ENCODE peak calls at places on chromosomes 5 and 9, in four cellular contexts. I is fibroblast of mammary gland, H is A673, W is lower leg skin. C is an unnamed sample.

GRCh38 chr9:98373622-98374021 is 118.2 kb upstream of the TBC1D2 start:
- DNase-seq in I (peak), H (no peak), W (no peak), C (no peak)

GRCh38 chr5:42612997-42613396 is 143.6 kb upstream of the CCDC152 start:
- DNase-seq in I (peak), H (peak), W (no peak), C (no peak)

GRCh38 chr5:42995152-42995751 is 44.9 kb downstream of the ANXA2R start:
- DNase-seq in I (peak), H (peak), W (no peak), C (no peak)

GRCh38 chr5:58842851-58843250 is 260.0 kb downstream of the RAB3C start:
- DNase-seq in I (peak), H (no peak), W (no peak), C (no peak)

GRCh38 chr9:81685763-81686613 is 3.4 kb downstream of the TLE1 start:
- DNase-seq in I (peak), H (no peak), W (no peak), C (no peak)

GRCh38 chr5:172696171-172696849 is 55.2 kb downstream of the NEURL1B start:
- DNase-seq in I (no peak), H (no peak), W (no peak), C (no peak)

GRCh38 chr5:59838067-59838466 is 55.5 kb downstream of the PDE4D start:
- DNase-seq in I (no peak), H (no peak), W (no peak), C (no peak)

GRCh38 chr9:137194388-137194787 is 5.9 kb downstream of the SSNA1 start:
- DNase-seq in I (no peak), H (no peak), W (no peak), C (peak)

GRCh38 chr5:72452515-72453259 is 54.5 kb downstream of the ZNF366 start:
- DNase-seq in I (peak), H (no peak), W (peak), C (no peak)

GRCh38 chr9:13282998-13283397 is 3.5 kb upstream of the MPDZ start:
- DNase-seq in I (no peak), H (no peak), W (no peak), C (no peak)

GRCh38 chr5:80481019-80481893 is 6.6 kb upstream of the FAM151B start:
- DNase-seq in I (peak), H (peak), W (no peak), C (peak)

GRCh38 chr9:20505574-20505973 is 116.7 kb downstream of the MLLT3 start:
- DNase-seq in I (no peak), H (no peak), W (no peak), C (no peak)

GRCh38 chr5:142206801-142207200 is 98.2 kb downstream of the NDFIP1 start:
- DNase-seq in I (no peak), H (peak), W (no peak), C (no peak)
- TF ChIP-seq CTCF in I (peak), H (peak), W (no peak), C (no peak)

DNA sequence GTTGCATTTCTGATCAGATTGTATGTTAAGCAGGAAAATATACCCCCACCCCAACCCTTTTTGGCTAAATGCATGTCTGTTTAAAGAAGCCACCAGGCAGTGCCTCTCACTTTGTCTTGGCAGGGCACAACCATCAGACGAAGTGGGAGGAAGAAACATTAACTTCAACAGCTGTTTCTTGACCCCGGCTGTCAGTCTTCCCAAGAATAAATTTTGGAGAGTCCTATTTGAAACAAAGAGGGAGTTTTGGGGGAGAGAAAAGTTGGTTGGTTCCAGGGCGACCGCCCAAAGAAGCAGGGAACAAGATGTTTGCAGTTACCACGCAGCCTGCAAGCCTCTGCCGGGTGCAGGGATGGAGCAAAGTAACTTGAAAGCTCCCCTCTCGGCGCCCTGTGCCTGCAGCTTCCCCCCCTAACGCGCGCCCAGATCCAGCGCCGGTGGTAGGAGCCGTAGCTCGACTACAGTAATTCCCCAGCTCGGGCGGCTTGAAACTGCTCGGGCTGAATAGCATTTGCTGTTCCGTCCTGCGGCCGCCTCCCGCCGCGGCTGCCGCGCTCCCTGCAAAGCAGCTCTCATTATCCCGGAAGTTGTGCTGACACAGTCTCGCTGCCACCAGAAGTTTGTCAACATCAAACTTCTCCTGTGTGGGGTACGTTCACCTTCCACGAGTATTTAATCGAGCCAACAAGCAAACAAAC is 100.7 kb upstream of the SSBP2 start:
- DNase-seq in I (peak), H (peak), W (peak), C (peak)
- H3K4me3 ChIP-seq in I (peak), H (peak), W (peak), C (peak)

GRCh38 chr5:157652377-157652692 is at the start of gene SOX30:
- DNase-seq in I (no peak), H (no peak), W (no peak), C (no peak)

GRCh38 chr5:157649091-157649490 is 3.1 kb downstream of the SOX30 start:
- DNase-seq in I (no peak), H (no peak), W (no peak), C (no peak)

GRCh38 chr5:157648275-157648990 is 3.8 kb downstream of the SOX30 start:
- DNase-seq in I (no peak), H (no peak), W (no peak), C (no peak)

GRCh38 chr5:157651011-157651611 is 1.1 kb downstream of the SOX30 start:
- DNase-seq in I (no peak), H (no peak), W (peak), C (no peak)

GRCh38 chr5:157651623-157652376 is 438 bp downstream of the SOX30 start:
- DNase-seq in I (peak), H (peak), W (peak), C (no peak)
- TF ChIP-seq CTCF in I (no peak), H (peak), W (no peak), C (no peak)

GRCh38 chr5:132488590-132488989 is 2.0 kb downstream of the IRF1 start:
- DNase-seq in I (no peak), H (no peak), W (no peak), C (no peak)
- H3K4me3 ChIP-seq in I (peak), H (no peak), W (no peak), C (no peak)

DNA sequence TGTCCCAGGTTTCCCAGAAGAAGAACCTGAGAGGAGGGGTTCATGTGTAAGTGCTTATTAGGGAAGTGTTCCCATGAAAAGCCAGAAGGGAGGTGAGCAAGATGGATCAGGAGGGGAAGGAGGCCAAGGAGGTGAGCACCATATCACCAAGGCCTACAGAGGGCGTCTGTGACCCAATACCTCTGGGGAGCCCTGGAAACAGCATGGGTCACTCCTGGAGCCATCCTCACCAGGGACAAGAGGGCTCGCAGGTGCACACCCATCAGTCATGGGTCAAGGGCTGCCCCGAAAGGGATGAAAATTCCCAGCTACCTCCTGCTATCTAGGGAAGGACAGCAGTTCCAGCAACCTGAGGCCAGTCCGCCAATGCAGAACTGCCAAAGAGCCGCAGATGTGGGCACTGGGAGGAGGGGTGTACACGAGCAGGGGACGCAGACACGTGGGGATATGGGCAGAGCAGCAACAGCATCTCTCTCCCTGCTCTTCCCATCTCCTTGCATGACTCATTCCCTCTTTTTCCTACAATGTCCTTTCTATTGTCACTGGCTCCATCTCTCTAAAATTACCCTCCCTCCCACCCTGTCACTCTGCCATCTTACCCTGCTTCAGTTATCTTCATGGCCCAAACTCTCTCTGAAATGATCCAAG is 167.6 kb upstream of the FSTL4 start:
- DNase-seq in I (no peak), H (no peak), W (no peak), C (peak)
- TF ChIP-seq CTCF in I (no peak), H (no peak), W (no peak), C (peak)

DNA sequence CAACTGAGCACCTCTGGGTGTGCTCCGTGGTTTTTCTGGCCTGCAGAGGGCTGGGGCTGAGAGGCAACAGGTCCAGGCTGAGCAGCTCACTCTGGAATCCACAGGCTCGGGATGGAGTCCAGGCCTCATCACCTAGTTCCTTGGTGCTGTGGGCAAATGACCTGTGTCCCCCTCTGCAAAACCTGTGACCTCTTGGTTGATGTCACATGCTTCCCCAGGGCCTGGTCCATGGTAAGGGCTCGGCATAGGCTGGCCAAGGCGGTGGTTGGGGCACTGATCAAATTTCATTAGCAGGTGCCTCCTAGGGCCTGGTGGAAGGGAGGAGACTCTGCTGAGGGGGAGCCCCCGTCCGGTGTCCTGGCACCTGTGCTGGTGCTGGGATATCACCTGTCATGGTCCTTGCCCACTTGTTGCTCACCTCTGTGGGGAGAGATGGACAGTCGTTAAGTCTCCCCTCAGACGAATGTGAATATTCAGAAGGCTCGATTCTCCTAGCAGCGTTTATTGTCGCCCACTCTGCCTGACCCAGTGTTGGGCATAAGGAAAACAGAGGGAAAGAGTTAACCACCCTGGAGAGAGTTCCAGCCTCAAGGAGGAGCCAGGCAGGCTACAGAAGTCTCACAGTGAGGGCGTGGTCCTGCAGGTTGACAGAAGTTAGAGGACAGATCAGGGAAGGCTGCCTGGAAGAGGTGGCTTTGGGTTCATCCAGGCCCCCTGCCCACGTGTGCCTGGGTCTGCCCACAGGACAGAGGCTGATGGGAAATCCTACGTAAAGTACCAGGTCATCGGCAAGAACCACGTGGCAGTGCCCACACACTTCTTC is 3.5 kb downstream of the ENDOG start:
- DNase-seq in I (no peak), H (no peak), W (no peak), C (no peak)
- H3K4me3 ChIP-seq in I (no peak), H (no peak), W (no peak), C (no peak)

GRCh38 chr9:6414291-6414690 is 1.3 kb downstream of the UHRF2 start:
- DNase-seq in I (peak), H (peak), W (no peak), C (no peak)
- TF ChIP-seq CTCF in I (no peak), H (no peak), W (no peak), C (no peak)